ENCODE peak calls at places on chromosomes 12 and 14, in eight cellular contexts. C is lung, W is OCI-LY7, T is breast epithelium, E is left ventricle myocardium inferior, P is mammary epithelial cell, K is right atrium auricular region, B is tibial artery. R is an unnamed sample.

GRCh38 chr14:70254476-70254961 is 65.8 kb upstream of the SLC8A3 start:
- DNase-seq in C (peak; percentile 38), W (no peak), T (peak; percentile 62), E (no peak), P (peak; percentile 63), K (no peak), B (no peak), R (peak; percentile 83)

GRCh38 chr14:61475316-61475715 is 153.9 kb downstream of the PRKCH start:
- DNase-seq in C (no peak), W (peak; percentile 91), T (no peak), E (no peak), P (peak; percentile 62), K (no peak), B (no peak), R (no peak)

GRCh38 chr14:60189923-60190840 is 25.0 kb upstream of the DHRS7 start:
- DNase-seq in C (no peak), W (no peak), T (no peak), E (no peak), P (no peak), K (no peak), B (no peak), R (no peak)

GRCh38 chr12:1576410-1577240 is 17.8 kb downstream of the FBXL14 start:
- DNase-seq in C (no peak), W (no peak), T (no peak), E (no peak), P (no peak), K (no peak), B (peak; percentile 72), R (peak; percentile 24)

GRCh38 chr12:104529130-104529874 is 72.6 kb downstream of the CHST11 start:
- DNase-seq in C (no peak), W (no peak), T (no peak), E (no peak), P (no peak), K (no peak), B (no peak), R (no peak)

GRCh38 chr12:92595663-92596062 is 107.1 kb upstream of the PLEKHG7 start:
- DNase-seq in C (no peak), W (no peak), T (no peak), E (no peak), P (no peak), K (no peak), B (no peak), R (no peak)

GRCh38 chr12:122471324-122472226 is 29.2 kb downstream of the ZCCHC8 start:
- DNase-seq in C (no peak), W (peak; percentile 68), T (no peak), E (no peak), P (peak; percentile 58), K (peak; percentile 13), B (no peak), R (no peak)

GRCh38 chr12:91515944-91516739 is 333.5 kb upstream of the DCN start:
- DNase-seq in C (no peak), W (no peak), T (no peak), E (no peak), P (no peak), K (no peak), B (no peak), R (no peak)

GRCh38 chr14:49623387-49623786 is 2.8 kb downstream of the MGAT2 start:
- DNase-seq in C (no peak), W (no peak), T (no peak), E (no peak), P (no peak), K (no peak), B (no peak), R (no peak)

DNA sequence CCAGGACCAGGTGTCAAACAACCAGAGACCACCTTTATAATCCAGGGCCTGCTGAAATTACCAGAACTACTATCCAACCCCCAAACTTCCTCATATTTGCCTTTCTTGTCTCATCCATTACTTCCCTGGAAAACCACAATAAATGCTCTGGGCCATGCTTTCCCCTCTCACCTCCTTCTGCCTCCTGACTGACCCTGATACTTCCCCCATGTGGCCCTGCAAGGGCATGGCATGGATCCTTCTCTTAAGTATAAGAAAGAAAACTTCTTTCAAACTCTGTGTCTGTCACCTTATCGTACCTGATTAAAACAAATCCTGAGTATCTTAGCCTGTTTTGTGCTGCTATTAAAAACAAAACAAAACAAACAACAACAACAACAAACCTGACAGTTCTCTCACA is 44.7 kb upstream of the CRACR2A start:
- DNase-seq in C (no peak), W (no peak), T (no peak), E (no peak), P (no peak), K (no peak), B (no peak), R (no peak)
- TF ChIP-seq CTCF in C (no peak), W (no peak), T (no peak), E (no peak), P (no peak), K (no peak), B (no peak), R (no peak)

GRCh38 chr12:48122065-48122834 is 3.1 kb downstream of the PFKM start:
- DNase-seq in C (no peak), W (no peak), T (no peak), E (no peak), P (no peak), K (no peak), B (no peak), R (no peak)

GRCh38 chr12:48119834-48120195 is 651 bp downstream of the PFKM start:
- DNase-seq in C (no peak), W (no peak), T (no peak), E (no peak), P (no peak), K (no peak), B (no peak), R (no peak)

GRCh38 chr12:48121522-48121921 is 2.4 kb downstream of the PFKM start:
- DNase-seq in C (no peak), W (no peak), T (no peak), E (no peak), P (no peak), K (no peak), B (no peak), R (no peak)

GRCh38 chr12:48125985-48126384 is 6.8 kb downstream of the PFKM start:
- DNase-seq in C (no peak), W (no peak), T (no peak), E (peak; percentile 68), P (no peak), K (no peak), B (no peak), R (no peak)

DNA sequence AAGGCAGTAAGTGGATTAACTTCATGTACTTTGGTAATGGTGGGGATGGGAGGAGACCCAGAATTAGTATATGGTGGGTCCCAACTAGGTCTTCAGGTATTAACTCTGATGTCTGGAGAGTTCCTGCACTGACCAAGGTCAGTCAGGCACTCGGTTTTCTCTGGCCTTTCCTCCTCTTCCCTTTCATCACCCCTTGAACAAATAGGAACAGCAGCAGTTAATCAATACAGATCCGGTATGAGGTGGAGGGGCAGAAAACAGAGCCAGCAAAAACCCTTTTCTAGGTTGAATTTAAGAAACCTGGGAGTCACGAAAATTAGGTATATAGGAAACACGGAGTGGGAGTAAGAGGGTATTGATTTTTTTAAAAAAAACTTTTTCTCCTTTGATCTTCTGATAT is 4.0 kb downstream of the PFKM start:
- DNase-seq in C (no peak), W (no peak), T (no peak), E (no peak), P (no peak), K (no peak), B (no peak), R (no peak)
- H3K36me3 ChIP-seq in C (peaks cover 13% of the 10 kb centered on the region), W (peaks cover 60% of the 10 kb centered on the region), T (no peaks in the 10 kb centered on the region), E (peaks cover 39% of the 10 kb centered on the region), P (peaks cover 7% of the 10 kb centered on the region), K (peaks cover 48% of the 10 kb centered on the region), B (peaks cover 2% of the 10 kb centered on the region), R (no peaks in the 10 kb centered on the region)

GRCh38 chr14:22629357-22629756 is 14.8 kb downstream of the OR6J1 start:
- DNase-seq in C (no peak), W (no peak), T (no peak), E (no peak), P (no peak), K (no peak), B (no peak), R (no peak)

GRCh38 chr14:22630066-22630465 is 14.1 kb downstream of the OR6J1 start:
- DNase-seq in C (no peak), W (no peak), T (no peak), E (no peak), P (no peak), K (no peak), B (no peak), R (no peak)

GRCh38 chr14:22634233-22634632 is 9.9 kb downstream of the OR6J1 start:
- DNase-seq in C (no peak), W (no peak), T (no peak), E (no peak), P (no peak), K (no peak), B (no peak), R (no peak)

GRCh38 chr14:22627506-22628263 is 16.5 kb downstream of the OR6J1 start:
- DNase-seq in C (no peak), W (no peak), T (no peak), E (no peak), P (no peak), K (no peak), B (no peak), R (peak; percentile 65)

DNA sequence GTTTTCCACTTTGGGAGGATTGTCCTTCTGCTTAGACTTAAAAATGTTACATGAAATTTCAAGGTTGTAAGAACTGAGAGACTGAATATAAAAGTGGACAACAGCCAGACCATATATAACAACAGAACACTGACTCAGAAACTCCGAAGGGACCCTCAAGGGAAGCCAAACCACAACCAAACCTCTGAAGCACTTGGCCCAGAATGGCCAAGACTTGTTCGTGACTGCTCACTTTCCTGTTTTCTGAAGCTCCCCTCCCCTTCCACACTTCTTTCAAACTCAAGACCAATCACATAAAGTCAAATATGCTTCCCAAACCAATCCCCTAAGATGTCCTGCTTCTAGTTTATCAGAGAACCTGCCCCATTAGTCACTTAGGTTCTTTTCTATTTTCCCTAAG is 13.7 kb downstream of the OR6J1 start:
- DNase-seq in C (no peak), W (no peak), T (no peak), E (no peak), P (no peak), K (no peak), B (no peak), R (no peak)
- TF ChIP-seq CTCF in C (no peak), W (no peak), T (no peak), E (no peak), P (no peak), K (no peak), B (no peak), R (no peak)

GRCh38 chr12:41365653-41366131 is 177.6 kb downstream of the PDZRN4 start:
- DNase-seq in C (no peak), W (no peak), T (no peak), E (no peak), P (no peak), K (no peak), B (no peak), R (no peak)

GRCh38 chr12:41362511-41362910 is 174.4 kb downstream of the PDZRN4 start:
- DNase-seq in C (no peak), W (no peak), T (no peak), E (no peak), P (no peak), K (no peak), B (no peak), R (no peak)

GRCh38 chr12:41361791-41362190 is 173.7 kb downstream of the PDZRN4 start:
- DNase-seq in C (no peak), W (no peak), T (no peak), E (no peak), P (no peak), K (no peak), B (no peak), R (no peak)

GRCh38 chr12:41368006-41368405 is 179.9 kb downstream of the PDZRN4 start:
- DNase-seq in C (no peak), W (peak; percentile 54), T (no peak), E (no peak), P (no peak), K (no peak), B (no peak), R (no peak)

GRCh38 chr12:41364211-41364610 is 176.1 kb downstream of the PDZRN4 start:
- DNase-seq in C (no peak), W (no peak), T (no peak), E (no peak), P (no peak), K (no peak), B (no peak), R (no peak)
- H3K36me3 ChIP-seq in C (no peaks in the 10 kb centered on the region), W (no peaks in the 10 kb centered on the region), T (no peaks in the 10 kb centered on the region), E (no peaks in the 10 kb centered on the region), P (no peaks in the 10 kb centered on the region), K (no peaks in the 10 kb centered on the region), B (no peaks in the 10 kb centered on the region), R (no peaks in the 10 kb centered on the region)